ENCODE peak calls at places on chromosomes 13 and 19, in nine cellular contexts. One of them, this sample, is unnamed.

GRCh38 chr19:44856438-44857083 is 10.5 kb downstream of the NECTIN2 start:
- DNase-seq in pancreas: no peak
- DNase-seq in body of pancreas: peak
- DNase-seq in tibial artery: peak
- DNase-seq in A549: no peak
- DNase-seq in HFF-Myc: no peak
- DNase-seq in neural progenitor cell: no peak
- DNase-seq in Panc1: no peak
- DNase-seq in upper lobe of left lung: no peak
- DNase-seq in this sample: no peak

GRCh38 chr19:12821761-12822160 is 12.6 kb downstream of the RTBDN start:
- DNase-seq in HFF-Myc: no peak
- DNase-seq in tibial artery: no peak
- DNase-seq in Panc1: no peak
- DNase-seq in body of pancreas: no peak
- DNase-seq in A549: no peak
- DNase-seq in pancreas: no peak
- DNase-seq in neural progenitor cell: no peak
- DNase-seq in upper lobe of left lung: no peak
- DNase-seq in this sample: no peak

GRCh38 chr13:113029487-113030258 is 60.7 kb downstream of the MCF2L start:
- DNase-seq in Panc1: no peak
- DNase-seq in pancreas: peak
- DNase-seq in upper lobe of left lung: no peak
- DNase-seq in tibial artery: no peak
- DNase-seq in body of pancreas: peak
- DNase-seq in HFF-Myc: no peak
- DNase-seq in neural progenitor cell: peak
- DNase-seq in A549: peak
- DNase-seq in this sample: no peak

GRCh38 chr13:96551540-96551939 is 442.7 kb downstream of the OXGR1 start:
- DNase-seq in tibial artery: no peak
- DNase-seq in A549: no peak
- DNase-seq in body of pancreas: no peak
- DNase-seq in neural progenitor cell: no peak
- DNase-seq in HFF-Myc: no peak
- DNase-seq in pancreas: no peak
- DNase-seq in upper lobe of left lung: no peak
- DNase-seq in Panc1: no peak
- DNase-seq in this sample: no peak

GRCh38 chr19:801030-801860 is 4.0 kb downstream of the PTBP1 start:
- DNase-seq in HFF-Myc: peak
- DNase-seq in upper lobe of left lung: peak
- DNase-seq in body of pancreas: peak
- DNase-seq in tibial artery: peak
- DNase-seq in A549: no peak
- DNase-seq in pancreas: peak
- DNase-seq in neural progenitor cell: no peak
- DNase-seq in Panc1: no peak
- DNase-seq in this sample: no peak

GRCh38 chr19:46639356-46640061 is 3.5 kb upstream of the GNG8 start:
- DNase-seq in tibial artery: peak
- DNase-seq in neural progenitor cell: peak
- DNase-seq in pancreas: peak
- DNase-seq in A549: no peak
- DNase-seq in body of pancreas: no peak
- DNase-seq in Panc1: no peak
- DNase-seq in upper lobe of left lung: no peak
- DNase-seq in HFF-Myc: peak
- DNase-seq in this sample: peak

GRCh38 chr13:54647275-54647674 is 1618.7 kb downstream of the OLFM4 start:
- DNase-seq in body of pancreas: no peak
- DNase-seq in HFF-Myc: no peak
- DNase-seq in Panc1: no peak
- DNase-seq in pancreas: no peak
- DNase-seq in upper lobe of left lung: no peak
- DNase-seq in A549: no peak
- DNase-seq in tibial artery: no peak
- DNase-seq in neural progenitor cell: no peak
- DNase-seq in this sample: no peak

GRCh38 chr13:95137096-95137495 is 164.2 kb downstream of the ABCC4 start:
- DNase-seq in Panc1: no peak
- DNase-seq in neural progenitor cell: no peak
- DNase-seq in HFF-Myc: no peak
- DNase-seq in pancreas: no peak
- DNase-seq in upper lobe of left lung: no peak
- DNase-seq in A549: no peak
- DNase-seq in body of pancreas: no peak
- DNase-seq in tibial artery: no peak
- DNase-seq in this sample: no peak

GRCh38 chr13:83620535-83621220 is 261.6 kb downstream of the SLITRK1 start:
- DNase-seq in A549: no peak
- DNase-seq in pancreas: no peak
- DNase-seq in HFF-Myc: no peak
- DNase-seq in upper lobe of left lung: no peak
- DNase-seq in body of pancreas: no peak
- DNase-seq in Panc1: no peak
- DNase-seq in neural progenitor cell: no peak
- DNase-seq in tibial artery: no peak
- DNase-seq in this sample: no peak

GRCh38 chr13:32443111-32443510 is 15.2 kb upstream of the N4BP2L1 start:
- DNase-seq in upper lobe of left lung: no peak
- DNase-seq in neural progenitor cell: no peak
- DNase-seq in tibial artery: no peak
- DNase-seq in A549: peak
- DNase-seq in HFF-Myc: no peak
- DNase-seq in pancreas: no peak
- DNase-seq in Panc1: no peak
- DNase-seq in body of pancreas: peak
- DNase-seq in this sample: no peak

GRCh38 chr13:45511310-45512147 is 46.8 kb downstream of the COG3 start:
- DNase-seq in neural progenitor cell: peak
- DNase-seq in Panc1: peak
- DNase-seq in tibial artery: no peak
- DNase-seq in A549: peak
- DNase-seq in body of pancreas: peak
- DNase-seq in HFF-Myc: peak
- DNase-seq in pancreas: no peak
- DNase-seq in upper lobe of left lung: no peak
- DNase-seq in this sample: no peak

GRCh38 chr19:49150106-49150943 is 4.9 kb downstream of the HRC start:
- DNase-seq in pancreas: peak
- DNase-seq in neural progenitor cell: peak
- DNase-seq in body of pancreas: peak
- DNase-seq in tibial artery: peak
- DNase-seq in Panc1: no peak
- DNase-seq in upper lobe of left lung: peak
- DNase-seq in A549: peak
- DNase-seq in HFF-Myc: no peak
- DNase-seq in this sample: peak

GRCh38 chr13:72561791-72562190 is 165.6 kb downstream of the MZT1 start:
- DNase-seq in tibial artery: no peak
- DNase-seq in pancreas: no peak
- DNase-seq in upper lobe of left lung: no peak
- DNase-seq in body of pancreas: no peak
- DNase-seq in neural progenitor cell: no peak
- DNase-seq in HFF-Myc: no peak
- DNase-seq in A549: no peak
- DNase-seq in Panc1: no peak
- DNase-seq in this sample: no peak

GRCh38 chr13:88086577-88086976 is 415.4 kb downstream of the SLITRK5 start:
- DNase-seq in body of pancreas: no peak
- DNase-seq in HFF-Myc: no peak
- DNase-seq in tibial artery: no peak
- DNase-seq in Panc1: no peak
- DNase-seq in A549: no peak
- DNase-seq in neural progenitor cell: no peak
- DNase-seq in pancreas: no peak
- DNase-seq in upper lobe of left lung: no peak
- DNase-seq in this sample: no peak

GRCh38 chr13:22198656-22199217 is 527.9 kb downstream of the FGF9 start:
- DNase-seq in neural progenitor cell: no peak
- DNase-seq in upper lobe of left lung: no peak
- DNase-seq in tibial artery: no peak
- DNase-seq in Panc1: no peak
- DNase-seq in pancreas: no peak
- DNase-seq in body of pancreas: peak
- DNase-seq in HFF-Myc: no peak
- DNase-seq in A549: no peak
- DNase-seq in this sample: no peak

GRCh38 chr19:30222428-30222873 is 149.7 kb upstream of the ZNF536 start:
- DNase-seq in pancreas: peak
- DNase-seq in HFF-Myc: no peak
- DNase-seq in A549: peak
- DNase-seq in body of pancreas: peak
- DNase-seq in tibial artery: no peak
- DNase-seq in upper lobe of left lung: no peak
- DNase-seq in Panc1: no peak
- DNase-seq in neural progenitor cell: peak
- DNase-seq in this sample: no peak

GRCh38 chr13:67792151-67792665 is 562.1 kb upstream of the PCDH9 start:
- DNase-seq in HFF-Myc: no peak
- DNase-seq in tibial artery: no peak
- DNase-seq in pancreas: no peak
- DNase-seq in A549: no peak
- DNase-seq in body of pancreas: no peak
- DNase-seq in neural progenitor cell: no peak
- DNase-seq in upper lobe of left lung: no peak
- DNase-seq in Panc1: no peak
- DNase-seq in this sample: no peak

GRCh38 chr19:50155520-50156109 is 7.5 kb downstream of the IZUMO2 start:
- DNase-seq in A549: no peak
- DNase-seq in tibial artery: no peak
- DNase-seq in HFF-Myc: no peak
- DNase-seq in pancreas: no peak
- DNase-seq in body of pancreas: no peak
- DNase-seq in Panc1: no peak
- DNase-seq in upper lobe of left lung: no peak
- DNase-seq in neural progenitor cell: peak
- DNase-seq in this sample: no peak
- TF ChIP-seq CTCF in A549: peak
- TF ChIP-seq CTCF in tibial artery: no peak
- TF ChIP-seq CTCF in HFF-Myc: no peak
- TF ChIP-seq CTCF in pancreas: no peak
- TF ChIP-seq CTCF in body of pancreas: no peak
- TF ChIP-seq CTCF in Panc1: peak
- TF ChIP-seq CTCF in upper lobe of left lung: no peak
- TF ChIP-seq CTCF in neural progenitor cell: peak
- TF ChIP-seq CTCF in this sample: no peak

GRCh38 chr19:5897189-5897969 is 6.2 kb downstream of the NDUFA11 start:
- DNase-seq in body of pancreas: no peak
- DNase-seq in pancreas: no peak
- DNase-seq in neural progenitor cell: no peak
- DNase-seq in HFF-Myc: no peak
- DNase-seq in A549: no peak
- DNase-seq in upper lobe of left lung: no peak
- DNase-seq in tibial artery: no peak
- DNase-seq in Panc1: no peak
- DNase-seq in this sample: no peak
- TF ChIP-seq CTCF in body of pancreas: no peak
- TF ChIP-seq CTCF in pancreas: no peak
- TF ChIP-seq CTCF in neural progenitor cell: peak
- TF ChIP-seq CTCF in HFF-Myc: peak
- TF ChIP-seq CTCF in A549: no peak
- TF ChIP-seq CTCF in upper lobe of left lung: no peak
- TF ChIP-seq CTCF in tibial artery: no peak
- TF ChIP-seq CTCF in Panc1: no peak
- TF ChIP-seq CTCF in this sample: no peak

GRCh38 chr13:85896516-85897450 is 97.6 kb upstream of the SLITRK6 start:
- DNase-seq in body of pancreas: no peak
- DNase-seq in A549: no peak
- DNase-seq in upper lobe of left lung: no peak
- DNase-seq in HFF-Myc: no peak
- DNase-seq in neural progenitor cell: peak
- DNase-seq in pancreas: no peak
- DNase-seq in Panc1: no peak
- DNase-seq in tibial artery: no peak
- DNase-seq in this sample: no peak
- TF ChIP-seq CTCF in body of pancreas: no peak
- TF ChIP-seq CTCF in A549: no peak
- TF ChIP-seq CTCF in upper lobe of left lung: no peak
- TF ChIP-seq CTCF in HFF-Myc: no peak
- TF ChIP-seq CTCF in neural progenitor cell: peak
- TF ChIP-seq CTCF in pancreas: no peak
- TF ChIP-seq CTCF in Panc1: no peak
- TF ChIP-seq CTCF in tibial artery: no peak
- TF ChIP-seq CTCF in this sample: peak

GRCh38 chr19:55636723-55637122 is 4.1 kb upstream of the ZNF580 start:
- DNase-seq in HFF-Myc: no peak
- DNase-seq in body of pancreas: no peak
- DNase-seq in A549: no peak
- DNase-seq in tibial artery: no peak
- DNase-seq in Panc1: no peak
- DNase-seq in upper lobe of left lung: no peak
- DNase-seq in pancreas: peak
- DNase-seq in neural progenitor cell: no peak
- DNase-seq in this sample: no peak

GRCh38 chr19:55637534-55637933 is 3.3 kb upstream of the ZNF580 start:
- DNase-seq in Panc1: no peak
- DNase-seq in upper lobe of left lung: no peak
- DNase-seq in body of pancreas: no peak
- DNase-seq in tibial artery: no peak
- DNase-seq in neural progenitor cell: no peak
- DNase-seq in pancreas: peak
- DNase-seq in HFF-Myc: no peak
- DNase-seq in A549: no peak
- DNase-seq in this sample: no peak

GRCh38 chr19:55640043-55640576 is 692 bp upstream of the ZNF580 start:
- DNase-seq in Panc1: no peak
- DNase-seq in body of pancreas: peak
- DNase-seq in upper lobe of left lung: peak
- DNase-seq in tibial artery: peak
- DNase-seq in neural progenitor cell: peak
- DNase-seq in pancreas: peak
- DNase-seq in A549: no peak
- DNase-seq in HFF-Myc: no peak
- DNase-seq in this sample: no peak

GRCh38 chr19:55640577-55641375 is at the start of gene ZNF580:
- DNase-seq in tibial artery: no peak
- DNase-seq in Panc1: no peak
- DNase-seq in upper lobe of left lung: peak
- DNase-seq in A549: peak
- DNase-seq in pancreas: peak
- DNase-seq in neural progenitor cell: peak
- DNase-seq in body of pancreas: peak
- DNase-seq in HFF-Myc: no peak
- DNase-seq in this sample: peak

GRCh38 chr19:55638864-55639359 is 1.9 kb upstream of the ZNF580 start:
- DNase-seq in tibial artery: no peak
- DNase-seq in body of pancreas: no peak
- DNase-seq in neural progenitor cell: peak
- DNase-seq in pancreas: peak
- DNase-seq in Panc1: no peak
- DNase-seq in HFF-Myc: no peak
- DNase-seq in upper lobe of left lung: no peak
- DNase-seq in A549: peak
- DNase-seq in this sample: no peak
- TF ChIP-seq CTCF in tibial artery: peak
- TF ChIP-seq CTCF in body of pancreas: no peak
- TF ChIP-seq CTCF in neural progenitor cell: peak
- TF ChIP-seq CTCF in pancreas: no peak
- TF ChIP-seq CTCF in Panc1: peak
- TF ChIP-seq CTCF in HFF-Myc: peak
- TF ChIP-seq CTCF in upper lobe of left lung: peak
- TF ChIP-seq CTCF in A549: peak
- TF ChIP-seq CTCF in this sample: peak

This sample was measured in osteocyte.